ENCODE peak calls at places on chromosomes 3 and 15, in four cellular contexts. O, C, U and V are unnamed samples.
A peak's percentile ranks its signal among the peaks of the same experiment; 100 is the strongest.

GRCh38 chr3:8581806-8582436 is 62.7 kb downstream of the SSUH2 start:
- DNase-seq in U (no peak), O (no peak), C (no peak), V (no peak)

GRCh38 chr3:33773627-33774026 is 24.8 kb upstream of the PDCD6IP start:
- DNase-seq in O (no peak), U (no peak), C (no peak), V (no peak)

GRCh38 chr3:185874119-185874518 is 49.3 kb upstream of the IGF2BP2 start:
- DNase-seq in O (no peak), U (no peak), C (no peak), V (no peak)

GRCh38 chr15:44550734-44551133 is 13.8 kb downstream of the EIF3J start:
- DNase-seq in U (no peak), C (no peak), O (no peak), V (no peak)

GRCh38 chr3:52244061-52244628 is 1.4 kb upstream of the PPM1M start:
- DNase-seq in C (no peak), O (peak; percentile 31), U (no peak), V (no peak)

GRCh38 chr15:39075311-39075710 is 505.6 kb upstream of the THBS1 start:
- DNase-seq in U (no peak), O (peak; percentile 53), C (no peak), V (no peak)

GRCh38 chr3:187041362-187042061 is 97.8 kb downstream of the RPL39L start:
- DNase-seq in O (no peak), U (no peak), C (no peak), V (no peak)

GRCh38 chr3:116445291-116445841 is at the start of gene LSAMP:
- DNase-seq in U (no peak), C (peak; percentile 9), O (peak; percentile 31), V (no peak)

GRCh38 chr3:69861556-69861955 is 122.3 kb downstream of the MITF start:
- DNase-seq in U (no peak), C (no peak), O (no peak), V (no peak)